ENCODE peak calls at places on chromosomes 2 and 18, in seven cellular contexts. I, D, Z, H, Y, U and Q are unnamed samples.

GRCh38 chr2:121707920-121708361 is 28.7 kb downstream of the NIFK start:
- DNase-seq in U (peak; percentile 41), Y (no peak), I (no peak), D (no peak), Z (no peak), H (no peak), Q (peak; percentile 36)

GRCh38 chr2:113977660-113978523 is 88.0 kb downstream of the ACTR3 start:
- DNase-seq in Y (peak; percentile 60), Z (peak; percentile 18), U (peak; percentile 74), D (no peak), H (no peak), I (peak; percentile 72), Q (peak; percentile 71)

GRCh38 chr2:72115361-72116080 is 32.1 kb downstream of the CYP26B1 start:
- DNase-seq in Y (peak; percentile 80), H (no peak), D (peak; percentile 72), U (peak; percentile 94), Z (no peak), I (peak; percentile 73), Q (peak; percentile 95)

GRCh38 chr18:55585586-55586521 is 2.1 kb downstream of the TCF4 start:
- DNase-seq in I (peak; percentile 35), Y (peak; percentile 48), U (peak; percentile 60), D (peak; percentile 32), H (no peak), Z (no peak), Q (no peak)

GRCh38 chr2:239577913-239578312 is 177.1 kb upstream of the HDAC4 start:
- DNase-seq in D (no peak), Y (no peak), H (no peak), I (no peak), U (no peak), Z (no peak), Q (no peak)

GRCh38 chr18:9575558-9575957 is 38.8 kb downstream of the PPP4R1 start:
- DNase-seq in U (peak; percentile 75), H (peak; percentile 58), D (peak; percentile 49), Z (peak; percentile 39), I (peak; percentile 98), Y (peak; percentile 97), Q (peak; percentile 90)

GRCh38 chr18:62524443-62525200 is 1.8 kb downstream of the ZCCHC2 start:
- DNase-seq in H (peak; percentile 80), Z (no peak), U (peak; percentile 67), I (peak; percentile 45), D (peak; percentile 54), Y (peak; percentile 73), Q (peak; percentile 64)

GRCh38 chr2:66805136-66805535 is 370.2 kb downstream of the MEIS1 start:
- DNase-seq in I (peak; percentile 31), Z (peak; percentile 26), H (no peak), D (no peak), U (peak; percentile 21), Y (peak; percentile 34), Q (no peak)

GRCh38 chr2:219000569-219000960 is 7.3 kb upstream of the CRYBA2 start:
- DNase-seq in D (peak; percentile 37), Z (no peak), H (no peak), U (no peak), I (no peak), Y (no peak), Q (no peak)

GRCh38 chr18:32848836-32849235 is 76.0 kb upstream of the KLHL14 start:
- DNase-seq in U (no peak), D (no peak), Z (no peak), I (no peak), Y (no peak), H (no peak), Q (no peak)

GRCh38 chr2:148969585-148970180 is 68.8 kb upstream of the LYPD6B start:
- DNase-seq in D (no peak), Y (no peak), H (no peak), I (no peak), Z (no peak), U (no peak), Q (no peak)

GRCh38 chr18:63025251-63025710 is 294.3 kb downstream of the BCL2 start:
- DNase-seq in D (peak; percentile 60), I (no peak), Z (peak; percentile 21), Y (no peak), H (no peak), U (peak; percentile 64), Q (peak; percentile 19)

GRCh38 chr2:191020742-191021381 is 6.9 kb upstream of the STAT1 start:
- DNase-seq in Y (peak; percentile 96), H (no peak), D (no peak), U (no peak), Z (no peak), I (peak; percentile 93), Q (peak; percentile 73)

GRCh38 chr2:171086352-171087290 is 74.1 kb downstream of the TLK1 start:
- DNase-seq in Y (peak; percentile 69), H (no peak), U (peak; percentile 91), D (peak; percentile 57), I (peak; percentile 68), Z (peak; percentile 33), Q (peak; percentile 49)

GRCh38 chr2:47784349-47784851 is 1.5 kb downstream of the MSH6 start:
- DNase-seq in Z (no peak), D (no peak), H (no peak), U (peak; percentile 47), I (peak; percentile 34), Y (peak; percentile 70), Q (peak; percentile 52)

GRCh38 chr2:165161510-165161909 is 42.3 kb downstream of the SCN3A start:
- DNase-seq in H (no peak), D (no peak), U (no peak), Z (no peak), I (peak; percentile 61), Y (peak; percentile 37), Q (no peak)

GRCh38 chr2:227504700-227505099 is 32.7 kb downstream of the AGFG1 start:
- DNase-seq in Z (no peak), Y (peak; percentile 33), I (no peak), D (no peak), H (no peak), U (no peak), Q (no peak)

GRCh38 chr2:26809876-26810577 is 24.2 kb downstream of the CENPA start:
- DNase-seq in I (no peak), Y (no peak), U (peak; percentile 8), D (no peak), Z (no peak), H (no peak), Q (no peak)

GRCh38 chr2:109516445-109517117 is 97.2 kb downstream of the SEPTIN10 start:
- DNase-seq in U (peak; percentile 83), I (peak; percentile 23), H (peak; percentile 87), Y (peak; percentile 68), D (peak; percentile 90), Z (peak; percentile 54), Q (peak; percentile 64)

GRCh38 chr2:189466656-189467055 is 25.4 kb downstream of the WDR75 start:
- DNase-seq in H (no peak), D (no peak), Y (peak; percentile 48), Z (no peak), I (peak; percentile 50), U (peak; percentile 63), Q (peak; percentile 67)

GRCh38 chr2:45283764-45284620 is 274.7 kb upstream of the SIX2 start:
- DNase-seq in I (peak; percentile 83), H (no peak), U (peak; percentile 85), D (no peak), Z (no peak), Y (peak; percentile 21), Q (peak; percentile 84)

GRCh38 chr2:226916662-226917061 is 80.8 kb downstream of the RHBDD1 start:
- DNase-seq in I (no peak), U (no peak), H (no peak), D (no peak), Z (no peak), Y (no peak), Q (no peak)

GRCh38 chr18:34650121-34650545 is 60.0 kb upstream of the DTNA start:
- DNase-seq in D (no peak), H (no peak), U (no peak), Y (peak; percentile 83), I (peak; percentile 88), Z (no peak), Q (no peak)

GRCh38 chr2:101368371-101368770 is 18.9 kb downstream of the CREG2 start:
- DNase-seq in U (no peak), H (no peak), D (no peak), Y (no peak), I (no peak), Z (no peak), Q (no peak)

GRCh38 chr2:237889016-237889415 is 29.6 kb downstream of the RAMP1 start:
- DNase-seq in D (no peak), Y (no peak), Z (no peak), I (no peak), U (no peak), H (no peak), Q (no peak)

GRCh38 chr2:172833898-172834297 is 98.3 kb downstream of the RAPGEF4 start:
- DNase-seq in D (no peak), U (no peak), I (peak; percentile 64), Y (no peak), Z (no peak), H (no peak), Q (no peak)

GRCh38 chr2:37589298-37589697 is 82.1 kb downstream of the CDC42EP3 start:
- DNase-seq in U (no peak), Z (no peak), D (no peak), I (peak; percentile 58), Y (no peak), H (no peak), Q (no peak)

DNA sequence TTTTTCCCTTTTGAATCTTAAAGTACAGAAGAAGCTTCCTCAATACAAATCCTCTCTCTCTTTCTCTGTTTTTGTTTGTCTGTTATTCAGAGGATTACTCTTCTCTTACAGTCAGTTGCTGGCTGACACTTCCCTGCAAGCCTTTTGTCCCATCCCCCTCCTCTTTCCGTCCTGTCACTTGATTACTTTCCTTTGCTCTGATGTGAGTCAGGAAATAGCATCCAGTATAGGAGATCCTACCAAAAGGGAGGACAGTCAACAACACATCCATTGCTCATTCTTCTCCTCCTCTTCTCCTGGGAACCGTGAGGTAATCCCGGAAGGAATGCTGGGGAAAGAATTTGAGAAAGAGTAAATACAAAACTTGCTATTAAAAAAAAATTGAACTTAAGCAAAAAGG is 79.3 kb upstream of the SCN7A start:
- DNase-seq in H (no peak), Y (peak; percentile 56), U (peak; percentile 91), D (peak; percentile 38), Z (peak; percentile 17), I (peak; percentile 77), Q (no peak)
- H4K8ac ChIP-seq in H (no peak overlapping the region), Y (no peak overlapping the region), U (no peak overlapping the region), D (no peak overlapping the region), Z (no peak overlapping the region), I (no peak overlapping the region), Q (no peak overlapping the region)

GRCh38 chr2:133157141-133157540 is 411.1 kb downstream of the NCKAP5 start:
- DNase-seq in D (no peak), U (peak; percentile 22), H (no peak), Z (no peak), Y (no peak), I (peak; percentile 37), Q (no peak)
- H4K8ac ChIP-seq in D (no peak overlapping the region), U (no peak overlapping the region), H (no peak overlapping the region), Z (no peak overlapping the region), Y (no peak overlapping the region), I (no peak overlapping the region), Q (no peak overlapping the region)

GRCh38 chr2:74333896-74334586 is 9.2 kb downstream of the SLC4A5 start:
- DNase-seq in D (no peak), I (no peak), Z (no peak), U (no peak), H (peak; percentile 33), Y (no peak), Q (no peak)
- H4K8ac ChIP-seq in D (no peak overlapping the region), I (no peak overlapping the region), Z (no peak overlapping the region), U (no peak overlapping the region), H (no peak overlapping the region), Y (no peak overlapping the region), Q (no peak overlapping the region)

DNA sequence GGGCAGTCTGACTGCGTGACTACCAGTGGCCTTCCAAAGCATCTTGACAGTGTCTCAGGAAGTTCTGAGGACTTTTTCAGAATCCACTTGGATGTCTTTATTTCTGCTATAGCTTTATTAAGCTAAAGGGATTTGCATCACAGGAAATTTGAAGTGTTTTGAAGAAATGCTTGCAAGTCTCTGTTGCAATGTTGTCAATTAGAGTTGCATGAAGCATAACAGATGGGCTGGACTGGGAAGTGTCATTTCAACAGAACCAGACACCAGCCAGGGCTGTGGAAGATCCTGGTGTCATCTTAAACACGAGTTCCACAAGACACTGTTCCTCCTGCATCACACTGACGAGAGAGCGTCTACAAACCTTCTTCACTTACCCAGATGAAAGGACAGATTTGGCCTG is 224.5 kb downstream of the EN1 start:
- DNase-seq in H (no peak), Y (no peak), Z (no peak), U (no peak), D (no peak), I (no peak), Q (no peak)
- H4K8ac ChIP-seq in H (no peak overlapping the region), Y (no peak overlapping the region), Z (no peak overlapping the region), U (no peak overlapping the region), D (no peak overlapping the region), I (no peak overlapping the region), Q (no peak overlapping the region)